ENCODE peak calls at places on chromosome 18, in nine cellular contexts. Z is CD4-positive, alpha-beta T cell; E is astrocyte; V is endothelial cell; G is A549; W is GM12865; M is stomach; P is tibial nerve; L is transverse colon. I is an unnamed sample.

GRCh38 chr18:79791141-79791972 is 6.4 kb upstream of the KCNG2 start:
- DNase-seq in Z (no peak), E (peak; percentile 98), V (no peak), G (peak; percentile 6), W (no peak), M (peak; percentile 43), P (no peak), L (peak; percentile 24), I (no peak)

GRCh38 chr18:47754311-47755101 is 176.0 kb downstream of the SMAD2 start:
- DNase-seq in Z (peak; percentile 19), E (no peak), V (peak; percentile 93), G (peak; percentile 26), W (peak; percentile 41), M (peak; percentile 43), P (no peak), L (peak; percentile 58), I (peak; percentile 82)

GRCh38 chr18:13253786-13254755 is 35.5 kb downstream of the LDLRAD4 start:
- DNase-seq in Z (no peak), E (no peak), V (no peak), G (no peak), W (no peak), M (no peak), P (no peak), L (no peak), I (no peak)

GRCh38 chr18:31321719-31322118 is 3.8 kb downstream of the DSG1 start:
- DNase-seq in Z (no peak), E (peak; percentile 2), V (no peak), G (no peak), W (no peak), M (no peak), P (no peak), L (no peak), I (no peak)

GRCh38 chr18:44290366-44290855 is 390.3 kb upstream of the SETBP1 start:
- DNase-seq in Z (no peak), E (peak; percentile 1), V (no peak), G (no peak), W (no peak), M (no peak), P (no peak), L (no peak), I (no peak)

GRCh38 chr18:53319628-53320027 is 904.8 kb downstream of the MBD2 start:
- DNase-seq in Z (no peak), E (no peak), V (no peak), G (no peak), W (no peak), M (no peak), P (no peak), L (no peak), I (no peak)

GRCh38 chr18:36349552-36349951 is 52.0 kb downstream of the FHOD3 start:
- DNase-seq in Z (no peak), E (no peak), V (no peak), G (no peak), W (no peak), M (no peak), P (no peak), L (no peak), I (no peak)

GRCh38 chr18:36993068-36993467 is 164.1 kb downstream of the KIAA1328 start:
- DNase-seq in Z (no peak), E (peak; percentile 53), V (no peak), G (no peak), W (peak; percentile 9), M (no peak), P (no peak), L (no peak), I (no peak)

GRCh38 chr18:6645246-6645645 is 84.3 kb upstream of the ARHGAP28 start:
- DNase-seq in Z (no peak), E (no peak), V (no peak), G (no peak), W (no peak), M (no peak), P (no peak), L (no peak), I (no peak)

GRCh38 chr18:55543130-55543704 is 44.8 kb downstream of the TCF4 start:
- DNase-seq in Z (no peak), E (no peak), V (no peak), G (no peak), W (no peak), M (no peak), P (no peak), L (no peak), I (no peak)

GRCh38 chr18:58135170-58135569 is 91.1 kb downstream of the NEDD4L start:
- DNase-seq in Z (no peak), E (peak; percentile 94), V (no peak), G (no peak), W (peak; percentile 29), M (no peak), P (no peak), L (peak; percentile 4), I (no peak)

GRCh38 chr18:59238385-59238784 is 18.4 kb downstream of the GRP start:
- DNase-seq in Z (no peak), E (no peak), V (no peak), G (no peak), W (no peak), M (no peak), P (no peak), L (no peak), I (no peak)

GRCh38 chr18:55907352-55908045 is 319.5 kb upstream of the TCF4 start:
- DNase-seq in Z (no peak), E (peak; percentile 15), V (no peak), G (no peak), W (no peak), M (no peak), P (no peak), L (no peak), I (no peak)

GRCh38 chr18:54444309-54444914 is 86.7 kb downstream of the C18orf54 start:
- DNase-seq in Z (no peak), E (peak; percentile 31), V (peak; percentile 70), G (peak; percentile 6), W (peak; percentile 63), M (peak; percentile 49), P (no peak), L (peak; percentile 78), I (peak; percentile 22)

GRCh38 chr18:30376515-30376914 is 666.0 kb downstream of the DSC3 start:
- DNase-seq in Z (no peak), E (no peak), V (no peak), G (no peak), W (peak; percentile 2), M (no peak), P (no peak), L (no peak), I (no peak)

GRCh38 chr18:55446996-55447671 is 140.9 kb downstream of the TCF4 start:
- DNase-seq in Z (no peak), E (no peak), V (no peak), G (no peak), W (no peak), M (no peak), P (no peak), L (no peak), I (no peak)

GRCh38 chr18:55478301-55478660 is 109.7 kb downstream of the TCF4 start:
- DNase-seq in Z (no peak), E (no peak), V (no peak), G (no peak), W (no peak), M (no peak), P (no peak), L (no peak), I (no peak)

GRCh38 chr18:46577546-46577945 is 79.5 kb downstream of the LOXHD1 start:
- DNase-seq in Z (no peak), E (no peak), V (no peak), G (no peak), W (no peak), M (no peak), P (no peak), L (no peak), I (no peak)

GRCh38 chr18:25316619-25317018 is 35.3 kb downstream of the ZNF521 start:
- DNase-seq in Z (no peak), E (no peak), V (no peak), G (no peak), W (no peak), M (no peak), P (no peak), L (no peak), I (no peak)

DNA sequence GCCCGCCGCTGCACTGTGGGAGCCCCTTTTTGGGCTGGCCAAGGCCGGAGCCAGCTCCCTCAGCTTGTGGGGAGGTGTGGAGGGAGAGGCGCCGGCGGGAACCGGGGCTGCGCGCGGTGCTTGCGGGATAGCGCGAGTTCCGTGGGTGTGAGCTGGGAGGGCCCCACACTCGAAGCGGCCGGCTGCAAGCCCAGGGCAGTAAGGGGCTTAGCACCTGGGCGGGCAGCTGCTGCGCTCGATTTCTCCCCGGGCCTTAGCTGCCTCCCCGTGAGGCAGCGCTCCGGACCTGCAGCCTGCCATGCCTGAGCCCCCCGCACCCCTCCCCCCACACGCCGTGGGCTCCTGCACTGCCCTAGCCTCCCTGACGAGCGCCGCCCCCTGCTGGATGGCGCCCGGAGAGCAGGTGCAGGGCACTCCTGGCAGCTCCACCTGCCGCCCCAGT is 124.4 kb downstream of the CCDC178 start:
- DNase-seq in Z (no peak), E (no peak), V (no peak), G (no peak), W (no peak), M (no peak), P (no peak), L (no peak), I (no peak)
- TF ChIP-seq CTCF in Z (no peak), E (no peak), V (peak; percentile 17), G (no peak), W (no peak), M (no peak), P (no peak), L (no peak), I (no peak)

GRCh38 chr18:8882632-8883408 is 177.5 kb downstream of the MTCL1 start:
- DNase-seq in Z (no peak), E (no peak), V (no peak), G (no peak), W (no peak), M (no peak), P (no peak), L (no peak), I (no peak)
- TF ChIP-seq CTCF in Z (no peak), E (no peak), V (no peak), G (peak; percentile 30), W (no peak), M (no peak), P (no peak), L (no peak), I (no peak)

GRCh38 chr18:3671181-3671580 is 221.2 kb downstream of the TGIF1 start:
- DNase-seq in Z (no peak), E (no peak), V (no peak), G (no peak), W (no peak), M (peak; percentile 38), P (no peak), L (peak; percentile 55), I (no peak)
- TF ChIP-seq CTCF in Z (no peak), E (no peak), V (no peak), G (no peak), W (no peak), M (no peak), P (no peak), L (no peak), I (no peak)

GRCh38 chr18:42758851-42759250 is 356.6 kb downstream of the RIT2 start:
- DNase-seq in Z (no peak), E (peak; percentile 40), V (no peak), G (no peak), W (no peak), M (no peak), P (no peak), L (no peak), I (no peak)

DNA sequence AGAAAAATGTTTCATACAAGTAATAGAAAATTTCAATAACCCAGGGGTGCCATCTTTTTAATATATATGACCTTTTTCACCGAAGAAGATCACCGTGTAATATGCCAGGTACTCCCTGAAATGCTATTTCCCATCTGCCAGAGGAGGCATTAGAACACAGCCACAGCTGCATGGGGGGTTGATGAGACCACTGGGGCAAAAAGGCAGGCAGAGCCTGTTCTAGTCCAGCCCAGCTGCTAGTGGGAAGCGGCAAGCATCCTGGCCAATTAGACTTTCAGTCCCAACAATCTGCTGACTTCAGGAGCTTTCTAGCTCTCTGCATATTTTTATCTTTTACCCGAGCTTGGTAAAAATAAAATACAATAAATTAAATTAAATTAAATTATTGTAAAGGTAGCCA is 362.6 kb downstream of the RIT2 start:
- DNase-seq in Z (no peak), E (no peak), V (no peak), G (no peak), W (no peak), M (no peak), P (no peak), L (no peak), I (no peak)
- TF ChIP-seq CTCF in Z (no peak), E (no peak), V (no peak), G (no peak), W (no peak), M (no peak), P (no peak), L (no peak), I (no peak)